ENCODE peak calls at places on chromosomes 12 and 14, in seven cellular contexts. W is endothelial cell of umbilical vein, D is transverse colon, X is SK-N-SH, L is Panc1, C is stomach, B is GM23338. J is an unnamed sample. For H3K4me1, the result is how much of the 10 kb centered on the place peaks cover.

GRCh38 chr12:94678396-94678795 is 28.0 kb upstream of the TMCC3 start:
- DNase-seq in C (no peak), W (no peak), L (no peak), D (no peak), B (no peak), X (no peak), J (no peak)

GRCh38 chr14:51880810-51881580 is 20.6 kb downstream of the GNG2 start:
- DNase-seq in X (no peak), C (no peak), D (no peak), W (no peak), L (no peak), B (no peak), J (no peak)

GRCh38 chr12:23950775-23951391 is 1.4 kb upstream of the SOX5 start:
- DNase-seq in B (peak), L (no peak), D (no peak), C (no peak), W (peak), X (peak), J (no peak)

GRCh38 chr12:91007531-91008290 is 2.9 kb upstream of the EPYC start:
- DNase-seq in B (no peak), W (no peak), D (no peak), C (no peak), X (no peak), L (no peak), J (no peak)

GRCh38 chr12:6946033-6946919 is 2.5 kb downstream of the C12orf57 start:
- DNase-seq in D (peak), X (peak), C (peak), L (no peak), W (no peak), B (peak), J (no peak)

GRCh38 chr14:100651999-100652508 is 64.8 kb upstream of the BEGAIN start:
- DNase-seq in C (no peak), D (no peak), W (no peak), X (no peak), L (no peak), B (no peak), J (no peak)

GRCh38 chr14:102196008-102196407 is 56.3 kb downstream of the WDR20 start:
- DNase-seq in W (no peak), D (no peak), L (no peak), X (no peak), C (no peak), B (no peak), J (no peak)

GRCh38 chr14:70021548-70021947 is 142.3 kb downstream of the SMOC1 start:
- DNase-seq in L (no peak), X (no peak), D (no peak), B (no peak), W (no peak), C (no peak), J (no peak)

GRCh38 chr14:102927878-102928411 is 5.5 kb downstream of the AMN start:
- DNase-seq in X (no peak), L (no peak), D (peak), C (no peak), B (peak), W (no peak), J (no peak)

GRCh38 chr12:27398466-27398865 is 48.1 kb upstream of the SMCO2 start:
- DNase-seq in W (no peak), B (no peak), D (no peak), C (no peak), X (no peak), L (no peak), J (no peak)

GRCh38 chr12:116376354-116377193 is 99.1 kb upstream of the MED13L start:
- DNase-seq in B (no peak), W (peak), C (no peak), X (peak), D (no peak), L (no peak), J (no peak)

GRCh38 chr12:4114986-4115385 is 158.6 kb upstream of the CCND2 start:
- DNase-seq in C (no peak), B (peak), D (no peak), L (no peak), W (no peak), X (no peak), J (no peak)

GRCh38 chr14:67571991-67572323 is 28.1 kb downstream of the PIGH start:
- DNase-seq in B (no peak), C (no peak), X (no peak), D (no peak), L (no peak), W (no peak), J (no peak)

GRCh38 chr12:69123909-69124638 is 115.3 kb upstream of the CPSF6 start:
- DNase-seq in W (no peak), B (no peak), C (no peak), L (no peak), X (no peak), D (no peak), J (no peak)

GRCh38 chr14:72111921-72112320 is 179.7 kb downstream of the RGS6 start:
- DNase-seq in X (no peak), C (no peak), B (no peak), W (no peak), D (no peak), L (no peak), J (no peak)

GRCh38 chr12:8860165-8860961 is 37.9 kb downstream of the A2ML1 start:
- DNase-seq in C (peak), B (peak), D (peak), L (no peak), X (peak), W (peak), J (no peak)

GRCh38 chr12:103884316-103884715 is 43.3 kb upstream of the NT5DC3 start:
- DNase-seq in L (no peak), X (peak), B (peak), D (peak), C (no peak), W (peak), J (no peak)

GRCh38 chr12:81209001-81209400 is 131.1 kb downstream of the ACSS3 start:
- DNase-seq in D (no peak), L (no peak), W (peak), X (no peak), B (no peak), C (no peak), J (no peak)

GRCh38 chr12:110564471-110564991 is 18.6 kb downstream of the PPTC7 start:
- DNase-seq in B (no peak), W (no peak), X (no peak), D (no peak), L (no peak), C (no peak), J (no peak)
- H3K4me1 ChIP-seq in B (under half), W (under half), X (under half), D (half or more), L (under half), C (under half), J (half or more)

GRCh38 chr12:130776857-130777339 is 60.8 kb upstream of the RIMBP2 start:
- DNase-seq in B (no peak), W (no peak), L (no peak), X (no peak), D (no peak), C (no peak), J (no peak)

GRCh38 chr12:130780880-130781575 is 58.0 kb downstream of the STX2 start:
- DNase-seq in C (no peak), B (no peak), X (no peak), L (no peak), D (no peak), W (no peak), J (no peak)

GRCh38 chr12:130780325-130780724 is 58.7 kb downstream of the STX2 start:
- DNase-seq in W (no peak), C (no peak), B (no peak), X (no peak), L (no peak), D (no peak), J (no peak)

GRCh38 chr12:130778776-130779175 is 60.3 kb downstream of the STX2 start:
- DNase-seq in L (no peak), B (no peak), C (no peak), W (no peak), D (no peak), X (no peak), J (no peak)

GRCh38 chr12:130775953-130776856 is 60.1 kb upstream of the RIMBP2 start:
- DNase-seq in D (peak), B (peak), X (no peak), L (no peak), C (no peak), W (peak), J (no peak)
- H3K27ac ChIP-seq in D (no peak), B (no peak), X (no peak), L (peak), C (no peak), W (no peak), J (no peak)

GRCh38 chr12:130447655-130447965 is 109.9 kb downstream of the PIWIL1 start:
- DNase-seq in B (no peak), D (no peak), C (no peak), X (no peak), W (no peak), L (no peak), J (no peak)

GRCh38 chr12:130446846-130447654 is 109.4 kb downstream of the PIWIL1 start:
- DNase-seq in L (no peak), X (no peak), D (no peak), W (no peak), B (no peak), C (no peak), J (no peak)

GRCh38 chr12:130451001-130451930 is 113.6 kb downstream of the PIWIL1 start:
- DNase-seq in L (no peak), B (no peak), W (no peak), C (no peak), D (no peak), X (no peak), J (no peak)

GRCh38 chr12:130448044-130448821 is 110.5 kb downstream of the PIWIL1 start:
- DNase-seq in C (no peak), B (no peak), W (no peak), L (no peak), X (no peak), D (no peak), J (no peak)

GRCh38 chr12:130449291-130449690 is 111.6 kb downstream of the PIWIL1 start:
- DNase-seq in X (no peak), D (no peak), W (no peak), B (no peak), L (no peak), C (no peak), J (no peak)
- TF ChIP-seq POLR2AphosphoS5 in X (no peak), D (no peak), W (no peak), B (no peak), L (no peak), C (no peak), J (no peak)

GRCh38 chr12:76083761-76084276 is 666 bp downstream of the NAP1L1 start:
- DNase-seq in D (peak), W (peak), L (no peak), C (peak), B (peak), X (peak), J (no peak)
- H3K4me1 ChIP-seq in D (under half), W (under half), L (under half), C (under half), B (under half), X (under half), J (under half)

J was measured in vagina.